ENCODE peak calls at places on chromosomes 2 and 18, in eight cellular contexts. One of them, this sample, is unnamed. For H3K36me3, the result is how much of the 10 kb centered on the place peaks cover.

GRCh38 chr2:203578511-203579130 is 43.5 kb upstream of the RAPH1 start:
- DNase-seq in hepatocyte: no peak
- DNase-seq in adrenal gland: no peak
- DNase-seq in OCI-LY7: no peak
- DNase-seq in body of pancreas: no peak
- DNase-seq in left lung: no peak
- DNase-seq in IMR-90: no peak
- DNase-seq in aorta: no peak
- DNase-seq in this sample: no peak

GRCh38 chr2:72887032-72887835 is at the start of gene SPR:
- DNase-seq in left lung: peak
- DNase-seq in aorta: peak
- DNase-seq in body of pancreas: peak
- DNase-seq in hepatocyte: peak
- DNase-seq in OCI-LY7: no peak
- DNase-seq in IMR-90: peak
- DNase-seq in adrenal gland: peak
- DNase-seq in this sample: peak

GRCh38 chr2:120741514-120742448 is 6.1 kb downstream of the GLI2 start:
- DNase-seq in body of pancreas: no peak
- DNase-seq in OCI-LY7: no peak
- DNase-seq in adrenal gland: no peak
- DNase-seq in IMR-90: no peak
- DNase-seq in hepatocyte: no peak
- DNase-seq in aorta: peak
- DNase-seq in left lung: no peak
- DNase-seq in this sample: peak

GRCh38 chr2:142307086-142307485 is 176.3 kb upstream of the LRP1B start:
- DNase-seq in OCI-LY7: no peak
- DNase-seq in aorta: no peak
- DNase-seq in hepatocyte: no peak
- DNase-seq in adrenal gland: no peak
- DNase-seq in left lung: no peak
- DNase-seq in body of pancreas: no peak
- DNase-seq in IMR-90: no peak
- DNase-seq in this sample: no peak

GRCh38 chr2:232523682-232524597 is 2.0 kb upstream of the CHRND start:
- DNase-seq in OCI-LY7: peak
- DNase-seq in hepatocyte: peak
- DNase-seq in aorta: no peak
- DNase-seq in IMR-90: peak
- DNase-seq in left lung: no peak
- DNase-seq in adrenal gland: peak
- DNase-seq in body of pancreas: no peak
- DNase-seq in this sample: no peak

GRCh38 chr2:141467331-141467730 is 663.5 kb downstream of the LRP1B start:
- DNase-seq in IMR-90: no peak
- DNase-seq in body of pancreas: no peak
- DNase-seq in hepatocyte: no peak
- DNase-seq in adrenal gland: no peak
- DNase-seq in left lung: no peak
- DNase-seq in aorta: no peak
- DNase-seq in OCI-LY7: no peak
- DNase-seq in this sample: no peak

GRCh38 chr18:24731158-24731557 is 270.7 kb downstream of the HRH4 start:
- DNase-seq in hepatocyte: no peak
- DNase-seq in OCI-LY7: no peak
- DNase-seq in IMR-90: no peak
- DNase-seq in body of pancreas: no peak
- DNase-seq in left lung: no peak
- DNase-seq in aorta: no peak
- DNase-seq in adrenal gland: no peak
- DNase-seq in this sample: no peak

GRCh38 chr2:26682155-26682554 is 10.4 kb upstream of the KCNK3 start:
- DNase-seq in adrenal gland: no peak
- DNase-seq in IMR-90: no peak
- DNase-seq in OCI-LY7: no peak
- DNase-seq in aorta: peak
- DNase-seq in left lung: no peak
- DNase-seq in hepatocyte: no peak
- DNase-seq in body of pancreas: no peak
- DNase-seq in this sample: no peak

GRCh38 chr2:191894681-191895147 is 47.8 kb upstream of the CAVIN2 start:
- DNase-seq in OCI-LY7: no peak
- DNase-seq in adrenal gland: no peak
- DNase-seq in hepatocyte: no peak
- DNase-seq in aorta: no peak
- DNase-seq in left lung: no peak
- DNase-seq in IMR-90: peak
- DNase-seq in body of pancreas: no peak
- DNase-seq in this sample: no peak

GRCh38 chr2:219551412-219551811 is 7.6 kb downstream of the TMEM198 start:
- DNase-seq in body of pancreas: no peak
- DNase-seq in OCI-LY7: no peak
- DNase-seq in hepatocyte: peak
- DNase-seq in aorta: peak
- DNase-seq in left lung: peak
- DNase-seq in IMR-90: peak
- DNase-seq in adrenal gland: peak
- DNase-seq in this sample: no peak

GRCh38 chr2:43941359-43941758 is 54.4 kb downstream of the LRPPRC start:
- DNase-seq in IMR-90: no peak
- DNase-seq in left lung: no peak
- DNase-seq in aorta: no peak
- DNase-seq in adrenal gland: no peak
- DNase-seq in body of pancreas: no peak
- DNase-seq in OCI-LY7: no peak
- DNase-seq in hepatocyte: no peak
- DNase-seq in this sample: no peak

GRCh38 chr18:42654561-42654960 is 460.9 kb downstream of the RIT2 start:
- DNase-seq in IMR-90: no peak
- DNase-seq in body of pancreas: no peak
- DNase-seq in hepatocyte: no peak
- DNase-seq in OCI-LY7: no peak
- DNase-seq in left lung: no peak
- DNase-seq in aorta: no peak
- DNase-seq in adrenal gland: no peak
- DNase-seq in this sample: no peak

GRCh38 chr2:113272463-113272862 is 6.3 kb downstream of the PAX8 start:
- DNase-seq in adrenal gland: no peak
- DNase-seq in hepatocyte: no peak
- DNase-seq in OCI-LY7: no peak
- DNase-seq in body of pancreas: no peak
- DNase-seq in left lung: no peak
- DNase-seq in IMR-90: no peak
- DNase-seq in aorta: no peak
- DNase-seq in this sample: no peak

GRCh38 chr2:101828267-101829017 is 130.9 kb downstream of the MAP4K4 start:
- DNase-seq in adrenal gland: no peak
- DNase-seq in body of pancreas: no peak
- DNase-seq in hepatocyte: no peak
- DNase-seq in IMR-90: no peak
- DNase-seq in left lung: no peak
- DNase-seq in OCI-LY7: peak
- DNase-seq in aorta: no peak
- DNase-seq in this sample: no peak

GRCh38 chr2:101830146-101830545 is 132.6 kb downstream of the MAP4K4 start:
- DNase-seq in body of pancreas: no peak
- DNase-seq in aorta: no peak
- DNase-seq in IMR-90: no peak
- DNase-seq in OCI-LY7: no peak
- DNase-seq in left lung: no peak
- DNase-seq in hepatocyte: no peak
- DNase-seq in adrenal gland: no peak
- DNase-seq in this sample: no peak

GRCh38 chr2:101830555-101830954 is 133.0 kb downstream of the MAP4K4 start:
- DNase-seq in adrenal gland: no peak
- DNase-seq in IMR-90: peak
- DNase-seq in OCI-LY7: no peak
- DNase-seq in left lung: no peak
- DNase-seq in body of pancreas: no peak
- DNase-seq in hepatocyte: no peak
- DNase-seq in aorta: no peak
- DNase-seq in this sample: no peak

GRCh38 chr2:101829429-101829828 is 131.9 kb downstream of the MAP4K4 start:
- DNase-seq in hepatocyte: no peak
- DNase-seq in IMR-90: no peak
- DNase-seq in body of pancreas: no peak
- DNase-seq in OCI-LY7: no peak
- DNase-seq in adrenal gland: no peak
- DNase-seq in left lung: no peak
- DNase-seq in aorta: no peak
- DNase-seq in this sample: no peak

GRCh38 chr2:101829018-101829396 is 131.5 kb downstream of the MAP4K4 start:
- DNase-seq in IMR-90: no peak
- DNase-seq in adrenal gland: no peak
- DNase-seq in left lung: no peak
- DNase-seq in hepatocyte: no peak
- DNase-seq in body of pancreas: no peak
- DNase-seq in aorta: no peak
- DNase-seq in OCI-LY7: no peak
- DNase-seq in this sample: no peak
- H3K36me3 ChIP-seq in IMR-90: under half
- H3K36me3 ChIP-seq in adrenal gland: under half
- H3K36me3 ChIP-seq in left lung: under half
- H3K36me3 ChIP-seq in hepatocyte: under half
- H3K36me3 ChIP-seq in body of pancreas: under half
- H3K36me3 ChIP-seq in aorta: under half
- H3K36me3 ChIP-seq in OCI-LY7: half or more
- H3K36me3 ChIP-seq in this sample: under half

DNA sequence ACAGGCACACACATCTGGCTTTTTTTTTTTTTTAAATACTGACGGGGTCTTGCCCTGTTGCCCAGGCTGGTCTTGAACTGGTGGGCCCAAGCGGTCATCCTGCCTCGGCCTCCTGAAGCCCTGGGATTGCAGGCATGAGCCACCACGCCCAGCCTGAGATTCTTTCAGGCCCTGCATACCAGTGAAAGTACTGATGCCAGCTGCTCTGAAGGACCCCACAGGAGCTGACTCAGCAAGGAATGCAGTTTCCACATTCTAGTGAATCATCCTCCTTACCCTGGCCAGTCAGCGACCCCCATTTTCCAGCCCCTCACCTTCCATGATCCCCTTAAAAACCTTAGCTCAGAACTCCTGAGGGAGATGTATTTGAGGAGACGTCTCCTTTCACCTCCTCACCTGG is 5.8 kb upstream of the DTYMK start:
- DNase-seq in body of pancreas: no peak
- DNase-seq in OCI-LY7: no peak
- DNase-seq in aorta: no peak
- DNase-seq in hepatocyte: peak
- DNase-seq in IMR-90: peak
- DNase-seq in adrenal gland: no peak
- DNase-seq in left lung: no peak
- DNase-seq in this sample: no peak
- H3K36me3 ChIP-seq in body of pancreas: under half
- H3K36me3 ChIP-seq in OCI-LY7: half or more
- H3K36me3 ChIP-seq in aorta: under half
- H3K36me3 ChIP-seq in hepatocyte: under half
- H3K36me3 ChIP-seq in IMR-90: under half
- H3K36me3 ChIP-seq in adrenal gland: under half
- H3K36me3 ChIP-seq in left lung: half or more
- H3K36me3 ChIP-seq in this sample: under half

DNA sequence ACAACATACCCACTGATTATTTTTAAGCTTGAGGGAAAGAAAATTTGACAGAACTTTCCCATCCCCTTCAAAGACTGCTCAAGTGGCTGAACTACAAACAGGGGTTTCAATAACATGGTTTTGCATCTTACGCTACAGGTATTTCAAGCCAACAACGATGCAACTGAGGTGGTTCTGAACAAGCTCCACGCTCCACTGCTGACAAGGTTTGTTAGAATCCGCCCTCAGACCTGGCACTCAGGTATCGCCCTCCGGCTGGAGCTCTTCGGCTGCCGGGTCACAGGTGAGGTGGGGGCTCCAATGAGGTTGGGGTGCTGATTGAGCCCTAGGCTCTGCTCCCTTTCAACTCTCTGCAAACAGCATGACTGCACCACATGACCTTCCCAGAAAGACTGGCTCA is 58.1 kb downstream of the NRP2 start:
- DNase-seq in aorta: no peak
- DNase-seq in body of pancreas: no peak
- DNase-seq in IMR-90: no peak
- DNase-seq in hepatocyte: no peak
- DNase-seq in adrenal gland: no peak
- DNase-seq in left lung: no peak
- DNase-seq in OCI-LY7: no peak
- DNase-seq in this sample: no peak
- H3K36me3 ChIP-seq in aorta: under half
- H3K36me3 ChIP-seq in body of pancreas: under half
- H3K36me3 ChIP-seq in IMR-90: half or more
- H3K36me3 ChIP-seq in hepatocyte: under half
- H3K36me3 ChIP-seq in adrenal gland: half or more
- H3K36me3 ChIP-seq in left lung: half or more
- H3K36me3 ChIP-seq in OCI-LY7: under half
- H3K36me3 ChIP-seq in this sample: under half

GRCh38 chr2:23691106-23691470 is 235.8 kb downstream of the ATAD2B start:
- DNase-seq in IMR-90: no peak
- DNase-seq in aorta: peak
- DNase-seq in OCI-LY7: no peak
- DNase-seq in body of pancreas: no peak
- DNase-seq in left lung: no peak
- DNase-seq in hepatocyte: no peak
- DNase-seq in adrenal gland: no peak
- DNase-seq in this sample: no peak

GRCh38 chr2:23692901-23693605 is 233.9 kb downstream of the ATAD2B start:
- DNase-seq in hepatocyte: no peak
- DNase-seq in IMR-90: no peak
- DNase-seq in aorta: peak
- DNase-seq in OCI-LY7: no peak
- DNase-seq in left lung: no peak
- DNase-seq in body of pancreas: no peak
- DNase-seq in adrenal gland: no peak
- DNase-seq in this sample: no peak

GRCh38 chr2:23693606-23693951 is 233.3 kb downstream of the ATAD2B start:
- DNase-seq in IMR-90: no peak
- DNase-seq in hepatocyte: no peak
- DNase-seq in adrenal gland: no peak
- DNase-seq in aorta: peak
- DNase-seq in left lung: no peak
- DNase-seq in body of pancreas: no peak
- DNase-seq in OCI-LY7: no peak
- DNase-seq in this sample: no peak

GRCh38 chr2:23691576-23691975 is 235.3 kb downstream of the ATAD2B start:
- DNase-seq in hepatocyte: no peak
- DNase-seq in body of pancreas: no peak
- DNase-seq in IMR-90: no peak
- DNase-seq in adrenal gland: no peak
- DNase-seq in aorta: peak
- DNase-seq in left lung: no peak
- DNase-seq in OCI-LY7: no peak
- DNase-seq in this sample: no peak

DNA sequence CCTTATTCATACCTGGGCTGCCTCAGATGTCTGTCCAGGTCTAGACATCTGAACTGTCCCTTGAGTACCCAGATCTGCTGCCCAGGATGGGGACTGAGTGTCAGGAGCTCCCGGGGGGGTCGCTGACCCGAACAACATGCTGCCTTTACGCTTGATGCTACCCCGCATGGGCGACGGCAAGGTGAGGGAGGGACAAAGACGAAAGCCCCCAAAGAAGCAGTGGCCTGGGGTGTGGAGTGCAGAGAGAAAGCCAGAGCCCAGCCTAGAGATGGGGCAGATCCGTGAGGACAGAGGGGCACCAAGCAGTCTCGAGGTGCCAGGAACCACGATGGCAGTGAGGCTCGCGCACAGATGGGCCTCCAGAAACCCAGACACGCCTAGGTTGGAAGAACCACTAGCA is 234.7 kb downstream of the ATAD2B start:
- DNase-seq in aorta: peak
- DNase-seq in left lung: no peak
- DNase-seq in hepatocyte: no peak
- DNase-seq in OCI-LY7: no peak
- DNase-seq in body of pancreas: no peak
- DNase-seq in IMR-90: no peak
- DNase-seq in adrenal gland: no peak
- DNase-seq in this sample: no peak
- H3K36me3 ChIP-seq in aorta: under half
- H3K36me3 ChIP-seq in left lung: under half
- H3K36me3 ChIP-seq in hepatocyte: under half
- H3K36me3 ChIP-seq in OCI-LY7: under half
- H3K36me3 ChIP-seq in body of pancreas: under half
- H3K36me3 ChIP-seq in IMR-90: under half
- H3K36me3 ChIP-seq in adrenal gland: under half
- H3K36me3 ChIP-seq in this sample: under half